ENCODE peak calls at places on chromosomes 5 and 9, in ten cellular contexts. A is H1, N is GM13976, Q is endodermal cell, S is coronary artery, G is choroid plexus epithelial cell, E is endothelial cell, L is Calu3, D is B cell, O is fibroblast of the aortic adventitia. V is an unnamed sample.

GRCh38 chr9:134325813-134326753 is at the start of gene RXRA:
- DNase-seq in S (no peak), L (peak), A (peak), D (peak), G (peak), N (peak), E (peak), Q (peak), O (peak), V (peak)

GRCh38 chr5:14676320-14676719 is 11.8 kb downstream of the OTULIN start:
- DNase-seq in E (no peak), A (no peak), G (peak), O (peak), D (no peak), S (no peak), N (no peak), Q (no peak), L (peak), V (peak)

GRCh38 chr5:15463231-15463630 is 36.7 kb upstream of the FBXL7 start:
- DNase-seq in S (no peak), O (peak), Q (peak), A (peak), G (peak), E (no peak), D (no peak), L (no peak), N (no peak), V (peak)

GRCh38 chr9:21996438-21996837 is 1.8 kb downstream of the CDKN2B-AS1 start:
- DNase-seq in G (peak), O (no peak), N (no peak), D (no peak), A (no peak), E (no peak), Q (peak), S (no peak), L (peak), V (no peak)

GRCh38 chr5:128007939-128008338 is 75.6 kb upstream of the SLC12A2 start:
- DNase-seq in E (no peak), D (no peak), N (no peak), L (no peak), S (no peak), A (no peak), Q (no peak), O (no peak), G (peak), V (no peak)

GRCh38 chr5:133353741-133354140 is 258.6 kb downstream of the FSTL4 start:
- DNase-seq in E (peak), D (peak), L (no peak), N (no peak), O (no peak), Q (peak), S (no peak), A (no peak), G (peak), V (peak)

GRCh38 chr5:115349001-115349817 is 52.8 kb upstream of the CCDC112 start:
- DNase-seq in O (peak), S (no peak), E (no peak), N (no peak), Q (no peak), D (no peak), L (peak), A (no peak), G (peak), V (peak)

GRCh38 chr5:116303810-116304209 is 219.0 kb downstream of the COMMD10 start:
- DNase-seq in L (no peak), N (no peak), O (no peak), E (no peak), A (no peak), G (no peak), Q (no peak), S (no peak), D (no peak), V (no peak)

GRCh38 chr9:71242081-71242480 is 120.7 kb upstream of the TRPM3 start:
- DNase-seq in E (no peak), G (no peak), O (no peak), N (no peak), L (no peak), A (no peak), Q (no peak), S (no peak), D (no peak), V (no peak)

GRCh38 chr9:135468866-135469521 is 10.6 kb upstream of the PPP1R26 start:
- DNase-seq in E (no peak), G (peak), Q (no peak), L (peak), O (peak), D (no peak), A (no peak), N (no peak), S (no peak), V (peak)

GRCh38 chr5:65213921-65214525 is 267.7 kb downstream of the ADAMTS6 start:
- DNase-seq in N (no peak), E (peak), Q (peak), S (no peak), D (no peak), O (peak), G (peak), L (peak), A (no peak), V (peak)

DNA sequence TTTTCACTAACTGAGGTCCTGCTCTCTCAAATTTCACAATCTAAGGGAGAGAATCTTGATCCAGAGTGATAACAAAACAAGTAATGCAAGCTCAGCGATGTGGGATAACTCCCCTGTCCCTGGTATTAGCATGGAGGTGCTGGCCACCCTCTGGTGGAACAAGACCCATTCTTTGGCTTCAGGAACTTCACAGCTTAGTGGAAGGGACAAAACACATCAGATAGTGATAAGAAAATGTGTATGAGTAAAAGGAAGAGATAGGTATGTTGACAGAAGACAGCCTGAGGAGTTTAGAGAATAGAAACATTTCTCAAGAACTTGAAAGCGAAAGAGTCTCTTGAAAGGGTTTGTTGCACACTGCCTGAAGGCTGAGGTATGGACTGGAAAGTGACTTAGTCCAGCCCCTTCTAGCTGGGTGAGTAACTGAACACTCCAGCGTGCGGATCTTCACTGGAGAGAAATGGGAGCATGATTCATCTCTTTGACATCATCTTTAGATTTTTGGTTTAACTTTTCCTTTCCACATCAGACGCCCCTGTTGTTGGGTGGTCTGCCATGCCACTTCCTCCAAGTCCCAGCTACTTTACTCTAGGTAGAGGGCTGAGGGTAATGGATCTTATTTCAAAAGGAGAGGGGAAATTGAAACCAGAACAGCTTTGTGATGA is 25.4 kb upstream of the ZSWIM6 start:
- DNase-seq in L (no peak), Q (peak), S (no peak), A (no peak), E (no peak), G (peak), N (peak), D (no peak), O (peak), V (peak)
- TF ChIP-seq CTCF in L (no peak), Q (peak), S (no peak), A (no peak), E (no peak), G (no peak), N (no peak), D (no peak), O (no peak), V (no peak)

DNA sequence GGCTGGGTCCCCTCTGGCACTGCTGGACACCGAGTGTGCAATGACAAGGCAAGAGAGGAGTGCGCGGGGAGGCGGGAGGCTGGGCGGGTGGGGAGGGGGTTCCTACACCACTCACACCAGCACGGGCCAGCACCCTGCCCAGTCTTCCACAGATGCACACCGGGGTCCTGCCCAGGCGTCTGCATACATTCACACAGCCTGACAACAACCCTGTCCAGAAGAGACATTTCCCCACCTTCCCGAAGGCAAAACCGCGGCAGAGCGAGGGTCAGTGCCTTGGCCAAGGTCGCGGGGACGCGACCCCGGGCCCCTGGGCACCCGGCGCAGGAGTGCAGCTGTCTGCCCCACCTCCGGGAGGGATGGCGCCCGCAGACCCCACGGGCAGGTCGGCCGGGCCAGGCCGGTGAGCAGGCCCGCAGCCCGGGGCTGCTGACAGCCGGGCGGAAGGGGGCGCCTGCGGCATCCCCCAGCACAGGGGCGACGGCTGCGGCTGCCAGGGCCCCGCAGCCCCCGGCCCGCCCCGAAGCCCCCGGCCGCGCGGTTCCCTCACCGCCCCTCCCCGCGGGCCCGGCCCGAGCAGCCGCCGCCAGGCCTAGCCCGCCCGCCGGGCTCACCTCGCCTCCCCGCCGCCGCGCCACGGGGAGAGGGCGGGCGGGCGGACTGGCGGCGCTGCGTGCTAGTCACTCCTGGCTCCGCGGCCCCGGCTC is 496 bp downstream of the MAPK9 start:
- DNase-seq in D (no peak), G (peak), N (peak), O (no peak), E (peak), A (peak), L (peak), Q (peak), S (no peak), V (no peak)
- TF ChIP-seq CTCF in D (no peak), G (peak), N (peak), O (peak), E (no peak), A (peak), L (no peak), Q (peak), S (no peak), V (peak)

GRCh38 chr5:52789378-52789777 is 1.7 kb downstream of the ITGA1 start:
- DNase-seq in G (no peak), A (no peak), D (no peak), N (no peak), O (no peak), S (no peak), Q (no peak), L (no peak), E (no peak), V (no peak)

GRCh38 chr5:52787600-52788504 is at the start of the genes ITGA1 and PELO:
- DNase-seq in D (peak), E (peak), G (peak), L (peak), Q (peak), N (peak), S (peak), A (peak), O (peak), V (peak)

GRCh38 chr5:52786391-52786790 is 1.3 kb upstream of the ITGA1 start:
- DNase-seq in Q (no peak), N (no peak), A (no peak), O (no peak), L (no peak), S (no peak), G (no peak), D (no peak), E (no peak), V (no peak)

GRCh38 chr5:52788505-52788821 is 747 bp downstream of the ITGA1 start:
- DNase-seq in N (no peak), L (no peak), G (no peak), Q (no peak), S (no peak), E (no peak), A (no peak), O (no peak), D (no peak), V (no peak)

GRCh38 chr5:52786937-52787599 is 648 bp upstream of the ITGA1 start:
- DNase-seq in G (peak), Q (peak), S (no peak), D (no peak), O (peak), E (no peak), A (no peak), L (peak), N (peak), V (peak)
- TF ChIP-seq CTCF in G (peak), Q (peak), S (no peak), D (peak), O (peak), E (no peak), A (peak), L (no peak), N (peak), V (peak)

GRCh38 chr5:82494942-82495341 is 216.8 kb upstream of the RPS23 start:
- DNase-seq in O (peak), D (no peak), L (no peak), E (no peak), G (peak), A (no peak), Q (no peak), N (no peak), S (no peak), V (peak)
- TF ChIP-seq CTCF in O (peak), D (no peak), L (peak), E (peak), G (no peak), A (no peak), Q (peak), N (no peak), S (no peak), V (peak)

DNA sequence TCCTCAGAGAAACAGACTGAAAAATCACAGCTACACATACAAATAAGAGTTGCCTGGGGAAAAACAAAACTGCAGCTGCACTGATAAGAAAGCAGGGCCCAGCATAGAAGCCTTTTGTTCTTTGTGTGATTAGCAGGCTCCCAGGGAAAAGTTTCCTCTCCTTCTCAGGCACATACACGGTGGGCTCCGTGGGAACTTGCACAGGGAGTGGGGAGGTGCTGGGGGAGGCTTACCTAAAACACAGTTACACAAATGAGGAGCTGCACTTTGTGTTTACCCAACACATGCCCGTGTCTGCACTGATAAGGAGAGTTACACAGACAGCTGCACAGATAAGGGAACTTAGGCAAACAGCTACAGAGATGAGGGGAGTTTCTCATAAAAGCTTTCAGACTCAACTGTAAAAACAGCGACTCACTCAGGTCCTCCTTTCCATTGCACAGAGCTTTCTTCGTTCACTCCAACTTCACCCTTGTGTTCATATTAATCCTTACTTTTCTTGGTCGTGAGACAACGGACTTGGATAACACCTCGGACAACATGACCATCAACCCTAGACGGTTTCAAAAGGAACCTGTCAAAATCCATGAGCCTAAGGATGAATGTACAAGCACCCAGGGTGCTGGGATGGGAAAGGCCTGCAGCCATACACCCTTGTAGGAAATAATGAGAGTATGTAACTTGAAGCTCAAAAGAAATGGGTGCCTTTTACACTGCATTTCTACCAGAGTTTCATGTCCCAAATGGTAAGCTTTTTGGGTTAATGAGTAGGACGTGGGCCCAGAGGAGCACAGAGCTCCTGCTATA is 50.8 kb downstream of the SERINC5 start:
- DNase-seq in O (peak), L (peak), A (no peak), N (no peak), D (no peak), E (peak), S (no peak), G (peak), Q (peak), V (peak)
- TF ChIP-seq CTCF in O (no peak), L (no peak), A (no peak), N (no peak), D (no peak), E (no peak), S (no peak), G (peak), Q (peak), V (peak)

GRCh38 chr5:55982957-55983381 is 11.8 kb downstream of the IL6ST start:
- DNase-seq in G (peak), N (no peak), D (no peak), O (peak), Q (no peak), S (no peak), L (no peak), A (no peak), E (no peak), V (no peak)
- TF ChIP-seq CTCF in G (peak), N (peak), D (no peak), O (no peak), Q (peak), S (no peak), L (no peak), A (no peak), E (no peak), V (peak)

GRCh38 chr5:54743997-54744788 is 226.6 kb downstream of the SNX18 start:
- DNase-seq in S (no peak), E (no peak), L (peak), G (peak), Q (no peak), D (no peak), N (peak), A (peak), O (peak), V (peak)

GRCh38 chr5:54740141-54740540 is 222.6 kb downstream of the SNX18 start:
- DNase-seq in A (no peak), Q (no peak), S (no peak), N (no peak), O (no peak), D (no peak), L (no peak), E (no peak), G (no peak), V (no peak)

GRCh38 chr5:54743581-54743980 is 226.0 kb downstream of the SNX18 start:
- DNase-seq in O (no peak), L (no peak), D (no peak), N (no peak), A (no peak), E (no peak), S (no peak), G (no peak), Q (no peak), V (no peak)

GRCh38 chr5:54741711-54742110 is 224.2 kb downstream of the SNX18 start:
- DNase-seq in E (no peak), G (no peak), Q (no peak), L (no peak), S (no peak), N (no peak), O (no peak), D (no peak), A (no peak), V (no peak)

GRCh38 chr5:54742417-54742889 is 224.9 kb downstream of the SNX18 start:
- DNase-seq in O (peak), S (no peak), A (no peak), D (no peak), L (peak), G (peak), Q (no peak), E (peak), N (no peak), V (peak)
- TF ChIP-seq CTCF in O (peak), S (no peak), A (no peak), D (no peak), L (peak), G (peak), Q (peak), E (no peak), N (no peak), V (peak)

GRCh38 chr9:75333624-75334023 is 245.3 kb downstream of the OSTF1 start:
- DNase-seq in D (no peak), G (no peak), E (no peak), S (no peak), N (no peak), O (no peak), Q (no peak), A (no peak), L (no peak), V (no peak)
- TF ChIP-seq CTCF in D (no peak), G (no peak), E (peak), S (no peak), N (no peak), O (no peak), Q (peak), A (no peak), L (no peak), V (no peak)